ENCODE peak calls at places on chromosomes 6 and 20, in seven cellular contexts. One of them, this sample, is unnamed.

GRCh38 chr6:1494671-1495070 is 105.3 kb downstream of the FOXF2 start:
- DNase-seq in HFFc6: no peak
- DNase-seq in cardiac fibroblast: no peak
- DNase-seq in kidney epithelial cell: no peak
- DNase-seq in Calu3: no peak
- DNase-seq in ovary: no peak
- DNase-seq in BJ: no peak
- DNase-seq in this sample: no peak

GRCh38 chr20:48761023-48761785 is 66.6 kb downstream of the PREX1 start:
- DNase-seq in HFFc6: no peak
- DNase-seq in cardiac fibroblast: no peak
- DNase-seq in kidney epithelial cell: no peak
- DNase-seq in Calu3: no peak
- DNase-seq in ovary: no peak
- DNase-seq in BJ: no peak
- DNase-seq in this sample: no peak

GRCh38 chr6:34511214-34511922 is 44.8 kb downstream of the SPDEF start:
- DNase-seq in HFFc6: no peak
- DNase-seq in cardiac fibroblast: no peak
- DNase-seq in kidney epithelial cell: no peak
- DNase-seq in Calu3: no peak
- DNase-seq in ovary: peak; percentile 4
- DNase-seq in BJ: no peak
- DNase-seq in this sample: no peak

GRCh38 chr6:28269492-28269891 is 2.5 kb downstream of the ZSCAN26 start:
- DNase-seq in HFFc6: peak; percentile 88
- DNase-seq in cardiac fibroblast: peak; percentile 94
- DNase-seq in kidney epithelial cell: peak; percentile 79
- DNase-seq in Calu3: no peak
- DNase-seq in ovary: no peak
- DNase-seq in BJ: peak; percentile 55
- DNase-seq in this sample: peak; percentile 89

GRCh38 chr20:23441850-23442313 is 2.4 kb downstream of the CSTL1 start:
- DNase-seq in HFFc6: peak; percentile 74
- DNase-seq in cardiac fibroblast: peak; percentile 89
- DNase-seq in kidney epithelial cell: no peak
- DNase-seq in Calu3: peak; percentile 45
- DNase-seq in ovary: peak; percentile 61
- DNase-seq in BJ: peak; percentile 19
- DNase-seq in this sample: peak; percentile 69

GRCh38 chr6:6537488-6537887 is 51.0 kb upstream of the LY86 start:
- DNase-seq in HFFc6: no peak
- DNase-seq in cardiac fibroblast: no peak
- DNase-seq in kidney epithelial cell: no peak
- DNase-seq in Calu3: no peak
- DNase-seq in ovary: no peak
- DNase-seq in BJ: no peak
- DNase-seq in this sample: no peak

GRCh38 chr6:36506617-36507016 is 40.7 kb downstream of the STK38 start:
- DNase-seq in HFFc6: no peak
- DNase-seq in cardiac fibroblast: no peak
- DNase-seq in kidney epithelial cell: no peak
- DNase-seq in Calu3: no peak
- DNase-seq in ovary: no peak
- DNase-seq in BJ: no peak
- DNase-seq in this sample: no peak

GRCh38 chr6:127069659-127070279 is 48.7 kb upstream of the RSPO3 start:
- DNase-seq in HFFc6: peak; percentile 39
- DNase-seq in cardiac fibroblast: peak; percentile 70
- DNase-seq in kidney epithelial cell: peak; percentile 14
- DNase-seq in Calu3: no peak
- DNase-seq in ovary: no peak
- DNase-seq in BJ: no peak
- DNase-seq in this sample: peak; percentile 59

GRCh38 chr6:144064402-144064830 is 31.0 kb downstream of the SF3B5 start:
- DNase-seq in HFFc6: no peak
- DNase-seq in cardiac fibroblast: no peak
- DNase-seq in kidney epithelial cell: no peak
- DNase-seq in Calu3: peak; percentile 7
- DNase-seq in ovary: peak; percentile 34
- DNase-seq in BJ: no peak
- DNase-seq in this sample: no peak

DNA sequence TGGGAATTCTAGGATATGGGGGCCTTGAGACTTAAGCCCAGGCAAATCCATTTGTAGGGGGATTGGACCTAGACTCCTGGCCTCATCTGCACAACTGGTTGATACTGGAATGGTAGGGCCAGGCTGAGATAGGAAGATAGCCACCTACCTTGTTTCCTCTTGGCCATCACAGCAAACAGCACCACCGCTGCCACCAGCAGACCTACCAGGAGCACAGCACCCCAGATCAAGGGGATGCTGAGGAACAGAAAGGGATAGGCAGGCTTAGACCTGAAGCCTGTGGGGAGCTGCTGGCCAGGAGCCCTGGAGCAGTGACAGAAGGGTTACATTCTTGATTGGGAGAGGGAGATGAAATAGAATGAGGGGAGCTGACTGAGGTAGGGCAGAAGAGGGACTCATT is 3.5 kb downstream of the TREML1 start:
- DNase-seq in HFFc6: no peak
- DNase-seq in cardiac fibroblast: no peak
- DNase-seq in kidney epithelial cell: no peak
- DNase-seq in Calu3: no peak
- DNase-seq in ovary: no peak
- DNase-seq in BJ: no peak
- DNase-seq in this sample: no peak
- TF ChIP-seq CTCF in HFFc6: no peak
- TF ChIP-seq CTCF in cardiac fibroblast: no peak
- TF ChIP-seq CTCF in kidney epithelial cell: no peak
- TF ChIP-seq CTCF in Calu3: no peak
- TF ChIP-seq CTCF in ovary: no peak
- TF ChIP-seq CTCF in BJ: no peak
- TF ChIP-seq CTCF in this sample: no peak

GRCh38 chr20:40978761-40979160 is 49.9 kb upstream of the TOP1 start:
- DNase-seq in HFFc6: no peak
- DNase-seq in cardiac fibroblast: no peak
- DNase-seq in kidney epithelial cell: no peak
- DNase-seq in Calu3: no peak
- DNase-seq in ovary: no peak
- DNase-seq in BJ: no peak
- DNase-seq in this sample: no peak
- TF ChIP-seq CTCF in HFFc6: no peak
- TF ChIP-seq CTCF in cardiac fibroblast: no peak
- TF ChIP-seq CTCF in kidney epithelial cell: no peak
- TF ChIP-seq CTCF in Calu3: no peak
- TF ChIP-seq CTCF in ovary: no peak
- TF ChIP-seq CTCF in BJ: no peak
- TF ChIP-seq CTCF in this sample: no peak

GRCh38 chr6:41682056-41682477 is 43.8 kb downstream of the MDFI start:
- DNase-seq in HFFc6: peak; percentile 75
- DNase-seq in cardiac fibroblast: peak; percentile 94
- DNase-seq in kidney epithelial cell: peak; percentile 74
- DNase-seq in Calu3: peak; percentile 99
- DNase-seq in ovary: peak; percentile 92
- DNase-seq in BJ: peak; percentile 27
- DNase-seq in this sample: peak; percentile 90
- TF ChIP-seq CTCF in HFFc6: peak; percentile 91
- TF ChIP-seq CTCF in cardiac fibroblast: peak; percentile 87
- TF ChIP-seq CTCF in kidney epithelial cell: peak; percentile 91
- TF ChIP-seq CTCF in Calu3: peak; percentile 94
- TF ChIP-seq CTCF in ovary: peak; percentile 76
- TF ChIP-seq CTCF in BJ: peak; percentile 91
- TF ChIP-seq CTCF in this sample: peak; percentile 90

DNA sequence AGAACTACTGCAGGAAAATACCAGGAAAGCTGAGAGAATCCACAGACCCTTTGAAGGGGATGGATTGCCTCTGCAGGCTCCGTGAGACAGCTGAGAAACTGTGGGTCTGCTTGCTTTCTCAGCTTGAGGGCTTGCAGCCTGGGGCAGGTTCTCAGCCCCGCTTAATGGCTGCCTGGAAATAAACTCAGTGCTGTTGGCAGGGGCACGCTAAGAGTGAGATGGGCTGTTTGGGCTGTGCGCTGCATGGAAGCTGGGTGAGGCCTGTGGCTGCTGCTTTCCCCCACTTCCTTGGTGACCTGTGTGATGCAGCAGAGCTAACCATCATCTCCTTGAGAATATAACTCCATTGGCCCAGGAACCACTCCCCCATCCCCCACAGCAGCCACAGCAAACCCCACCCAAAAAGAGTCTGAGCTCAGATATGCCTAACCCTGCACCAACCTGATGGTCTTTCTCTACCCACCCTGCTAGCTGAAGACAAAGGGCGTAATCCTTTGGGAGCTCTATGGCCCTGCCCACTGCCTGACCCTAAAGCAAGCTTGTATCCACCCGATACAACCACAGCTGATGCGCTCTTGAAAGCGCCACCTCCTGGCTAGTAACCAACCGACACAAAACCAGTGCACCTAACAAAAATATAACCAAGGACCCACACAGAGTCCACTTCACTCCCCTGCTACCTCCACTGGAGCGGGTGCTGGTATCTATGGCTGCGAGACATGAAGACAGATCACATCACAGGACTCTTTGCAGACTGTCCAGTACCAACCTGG is 800.6 kb upstream of the MAP3K7 start:
- DNase-seq in HFFc6: no peak
- DNase-seq in cardiac fibroblast: no peak
- DNase-seq in kidney epithelial cell: no peak
- DNase-seq in Calu3: no peak
- DNase-seq in ovary: no peak
- DNase-seq in BJ: no peak
- DNase-seq in this sample: no peak
- TF ChIP-seq CTCF in HFFc6: no peak
- TF ChIP-seq CTCF in cardiac fibroblast: no peak
- TF ChIP-seq CTCF in kidney epithelial cell: no peak
- TF ChIP-seq CTCF in Calu3: no peak
- TF ChIP-seq CTCF in ovary: no peak
- TF ChIP-seq CTCF in BJ: no peak
- TF ChIP-seq CTCF in this sample: no peak

GRCh38 chr20:13844296-13844695 is 59.5 kb downstream of the NDUFAF5 start:
- DNase-seq in HFFc6: no peak
- DNase-seq in cardiac fibroblast: no peak
- DNase-seq in kidney epithelial cell: no peak
- DNase-seq in Calu3: no peak
- DNase-seq in ovary: no peak
- DNase-seq in BJ: no peak
- DNase-seq in this sample: no peak

GRCh38 chr20:13838664-13839063 is 53.8 kb downstream of the NDUFAF5 start:
- DNase-seq in HFFc6: no peak
- DNase-seq in cardiac fibroblast: no peak
- DNase-seq in kidney epithelial cell: no peak
- DNase-seq in Calu3: no peak
- DNase-seq in ovary: no peak
- DNase-seq in BJ: no peak
- DNase-seq in this sample: no peak

GRCh38 chr20:13839421-13840092 is 54.7 kb downstream of the NDUFAF5 start:
- DNase-seq in HFFc6: peak; percentile 86
- DNase-seq in cardiac fibroblast: peak; percentile 36
- DNase-seq in kidney epithelial cell: peak; percentile 21
- DNase-seq in Calu3: no peak
- DNase-seq in ovary: no peak
- DNase-seq in BJ: peak; percentile 87
- DNase-seq in this sample: peak; percentile 48

GRCh38 chr20:13840093-13840465 is 55.3 kb downstream of the NDUFAF5 start:
- DNase-seq in HFFc6: no peak
- DNase-seq in cardiac fibroblast: no peak
- DNase-seq in kidney epithelial cell: no peak
- DNase-seq in Calu3: no peak
- DNase-seq in ovary: no peak
- DNase-seq in BJ: no peak
- DNase-seq in this sample: no peak

GRCh38 chr20:13841206-13841605 is 56.4 kb downstream of the NDUFAF5 start:
- DNase-seq in HFFc6: no peak
- DNase-seq in cardiac fibroblast: no peak
- DNase-seq in kidney epithelial cell: no peak
- DNase-seq in Calu3: no peak
- DNase-seq in ovary: no peak
- DNase-seq in BJ: no peak
- DNase-seq in this sample: no peak
- TF ChIP-seq CTCF in HFFc6: no peak
- TF ChIP-seq CTCF in cardiac fibroblast: no peak
- TF ChIP-seq CTCF in kidney epithelial cell: no peak
- TF ChIP-seq CTCF in Calu3: no peak
- TF ChIP-seq CTCF in ovary: no peak
- TF ChIP-seq CTCF in BJ: no peak
- TF ChIP-seq CTCF in this sample: no peak

GRCh38 chr6:37602801-37603200 is 94.9 kb downstream of the MDGA1 start:
- DNase-seq in HFFc6: no peak
- DNase-seq in cardiac fibroblast: no peak
- DNase-seq in kidney epithelial cell: no peak
- DNase-seq in Calu3: no peak
- DNase-seq in ovary: no peak
- DNase-seq in BJ: no peak
- DNase-seq in this sample: no peak

GRCh38 chr6:37607949-37608348 is 89.7 kb downstream of the MDGA1 start:
- DNase-seq in HFFc6: no peak
- DNase-seq in cardiac fibroblast: peak; percentile 22
- DNase-seq in kidney epithelial cell: no peak
- DNase-seq in Calu3: no peak
- DNase-seq in ovary: no peak
- DNase-seq in BJ: no peak
- DNase-seq in this sample: peak; percentile 65

GRCh38 chr6:37602360-37602759 is 95.3 kb downstream of the MDGA1 start:
- DNase-seq in HFFc6: peak; percentile 17
- DNase-seq in cardiac fibroblast: peak; percentile 28
- DNase-seq in kidney epithelial cell: no peak
- DNase-seq in Calu3: no peak
- DNase-seq in ovary: no peak
- DNase-seq in BJ: no peak
- DNase-seq in this sample: no peak

GRCh38 chr6:37600287-37600916 is 97.3 kb downstream of the MDGA1 start:
- DNase-seq in HFFc6: no peak
- DNase-seq in cardiac fibroblast: no peak
- DNase-seq in kidney epithelial cell: no peak
- DNase-seq in Calu3: no peak
- DNase-seq in ovary: no peak
- DNase-seq in BJ: no peak
- DNase-seq in this sample: no peak

GRCh38 chr6:37603284-37603683 is 94.4 kb downstream of the MDGA1 start:
- DNase-seq in HFFc6: no peak
- DNase-seq in cardiac fibroblast: no peak
- DNase-seq in kidney epithelial cell: no peak
- DNase-seq in Calu3: no peak
- DNase-seq in ovary: no peak
- DNase-seq in BJ: no peak
- DNase-seq in this sample: no peak
- TF ChIP-seq CTCF in HFFc6: no peak
- TF ChIP-seq CTCF in cardiac fibroblast: no peak
- TF ChIP-seq CTCF in kidney epithelial cell: no peak
- TF ChIP-seq CTCF in Calu3: no peak
- TF ChIP-seq CTCF in ovary: no peak
- TF ChIP-seq CTCF in BJ: no peak
- TF ChIP-seq CTCF in this sample: no peak